ENCODE peak calls at places on chromosomes 5 and 9, in four cellular contexts. One of them, this sample, is unnamed.

GRCh38 chr9:92048924-92049625 is 66.1 kb downstream of the SPTLC1 start:
- DNase-seq in HCT116: no peak
- DNase-seq in HepG2: no peak
- DNase-seq in H1: no peak
- DNase-seq in this sample: no peak

GRCh38 chr5:143386725-143387124 is 16.8 kb downstream of the NR3C1 start:
- DNase-seq in HCT116: no peak
- DNase-seq in HepG2: no peak
- DNase-seq in H1: no peak
- DNase-seq in this sample: no peak

GRCh38 chr9:107698779-107699564 is 209.4 kb upstream of the KLF4 start:
- DNase-seq in HCT116: no peak
- DNase-seq in HepG2: no peak
- DNase-seq in H1: no peak
- DNase-seq in this sample: no peak

GRCh38 chr5:147530801-147531389 is 21.0 kb upstream of the DPYSL3 start:
- DNase-seq in HCT116: no peak
- DNase-seq in HepG2: no peak
- DNase-seq in H1: no peak
- DNase-seq in this sample: no peak

GRCh38 chr5:180084638-180085561 is 13.3 kb upstream of the RNF130 start:
- DNase-seq in HCT116: no peak
- DNase-seq in HepG2: peak
- DNase-seq in H1: no peak
- DNase-seq in this sample: no peak

GRCh38 chr5:133819977-133820471 is 148.4 kb downstream of the C5orf15 start:
- DNase-seq in HCT116: no peak
- DNase-seq in HepG2: no peak
- DNase-seq in H1: no peak
- DNase-seq in this sample: no peak

GRCh38 chr9:5552301-5552700 is 42.0 kb downstream of the PDCD1LG2 start:
- DNase-seq in HCT116: no peak
- DNase-seq in HepG2: no peak
- DNase-seq in H1: no peak
- DNase-seq in this sample: no peak

GRCh38 chr5:124546643-124547042 is 199.8 kb downstream of the ZNF608 start:
- DNase-seq in HCT116: no peak
- DNase-seq in HepG2: no peak
- DNase-seq in H1: no peak
- DNase-seq in this sample: peak

GRCh38 chr9:106708147-106708838 is 154.7 kb upstream of the ZNF462 start:
- DNase-seq in HCT116: no peak
- DNase-seq in HepG2: no peak
- DNase-seq in H1: no peak
- DNase-seq in this sample: no peak

GRCh38 chr9:96399335-96399633 is 15.8 kb upstream of the SLC35D2 start:
- DNase-seq in HCT116: no peak
- DNase-seq in HepG2: peak
- DNase-seq in H1: no peak
- DNase-seq in this sample: no peak

GRCh38 chr9:130282000-130282700 is 16.6 kb downstream of the HMCN2 start:
- DNase-seq in HCT116: no peak
- DNase-seq in HepG2: no peak
- DNase-seq in H1: no peak
- DNase-seq in this sample: no peak

GRCh38 chr9:126056312-126057021 is 270.2 kb upstream of the MVB12B start:
- DNase-seq in HCT116: no peak
- DNase-seq in HepG2: no peak
- DNase-seq in H1: no peak
- DNase-seq in this sample: no peak

GRCh38 chr9:17116400-17116837 is 18.4 kb upstream of the CNTLN start:
- DNase-seq in HCT116: peak
- DNase-seq in HepG2: peak
- DNase-seq in H1: no peak
- DNase-seq in this sample: peak

GRCh38 chr9:92468206-92468605 is 14.1 kb downstream of the ASPN start:
- DNase-seq in HCT116: no peak
- DNase-seq in HepG2: no peak
- DNase-seq in H1: no peak
- DNase-seq in this sample: no peak

GRCh38 chr5:96687812-96688453 is 25.8 kb downstream of the CAST start:
- DNase-seq in HCT116: peak
- DNase-seq in HepG2: peak
- DNase-seq in H1: no peak
- DNase-seq in this sample: peak

GRCh38 chr9:88932766-88933165 is 58.5 kb upstream of the S1PR3 start:
- DNase-seq in HCT116: no peak
- DNase-seq in HepG2: no peak
- DNase-seq in H1: peak
- DNase-seq in this sample: no peak

GRCh38 chr9:83220737-83221136 is 157.8 kb upstream of the RASEF start:
- DNase-seq in HCT116: no peak
- DNase-seq in HepG2: peak
- DNase-seq in H1: no peak
- DNase-seq in this sample: no peak
- TF ChIP-seq JUND in HCT116: no peak
- TF ChIP-seq JUND in HepG2: no peak
- TF ChIP-seq JUND in H1: no peak
- TF ChIP-seq JUND in this sample: no peak

GRCh38 chr5:31213676-31214638 is 20.5 kb downstream of the CDH6 start:
- DNase-seq in HCT116: no peak
- DNase-seq in HepG2: no peak
- DNase-seq in H1: no peak
- DNase-seq in this sample: no peak
- TF ChIP-seq JUND in HCT116: no peak
- TF ChIP-seq JUND in HepG2: no peak
- TF ChIP-seq JUND in H1: no peak
- TF ChIP-seq JUND in this sample: no peak

DNA sequence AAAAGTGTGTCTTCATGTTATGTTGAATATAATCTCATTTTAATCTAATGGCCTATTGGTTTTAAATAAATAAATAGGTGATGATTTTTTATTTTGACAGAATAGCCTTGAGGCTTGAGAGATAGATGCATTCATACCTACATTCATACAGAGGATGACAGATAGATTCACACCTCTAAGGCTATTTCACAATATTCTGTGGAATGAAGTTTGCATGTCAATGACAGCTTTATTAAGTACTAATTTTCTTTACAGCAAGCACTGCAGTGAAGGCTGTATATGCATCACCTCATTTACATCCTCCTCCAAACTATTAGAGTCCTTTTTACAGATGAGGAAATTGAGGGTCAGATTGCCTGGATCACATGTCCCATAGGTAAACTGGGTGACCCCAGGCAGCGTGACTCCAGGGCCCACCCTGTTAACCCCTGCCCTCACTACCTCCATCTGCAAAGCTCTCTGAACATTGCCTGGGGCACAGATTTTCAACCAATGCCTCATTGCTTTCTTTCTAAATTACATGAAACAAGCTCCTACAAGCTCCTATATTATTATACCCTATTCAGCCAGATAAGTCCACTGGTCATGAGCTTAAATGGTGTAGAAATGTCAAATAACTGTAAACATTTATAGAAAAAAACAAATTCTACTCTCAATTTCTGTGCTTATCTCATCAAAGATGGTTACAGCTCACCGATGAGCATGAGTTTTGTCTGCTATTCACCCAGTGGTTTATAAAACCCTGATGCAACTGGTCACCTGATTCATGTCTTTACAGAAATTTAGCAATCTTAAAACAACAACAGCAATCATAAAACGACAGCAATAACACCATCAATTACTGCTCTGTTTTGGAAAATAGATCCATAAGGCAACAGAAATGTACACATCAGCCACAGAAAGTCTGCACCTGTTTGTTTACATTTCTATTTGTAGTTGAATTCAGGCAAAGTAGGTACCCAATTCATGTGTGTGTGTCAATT is 338.0 kb downstream of the NSG2 start:
- DNase-seq in HCT116: no peak
- DNase-seq in HepG2: no peak
- DNase-seq in H1: no peak
- DNase-seq in this sample: no peak
- TF ChIP-seq JUND in HCT116: no peak
- TF ChIP-seq JUND in HepG2: no peak
- TF ChIP-seq JUND in H1: no peak
- TF ChIP-seq JUND in this sample: no peak

GRCh38 chr9:84255701-84256100 is 84.9 kb downstream of the SLC28A3 start:
- DNase-seq in HCT116: no peak
- DNase-seq in HepG2: no peak
- DNase-seq in H1: no peak
- DNase-seq in this sample: no peak

GRCh38 chr9:84266087-84266561 is 74.4 kb downstream of the SLC28A3 start:
- DNase-seq in HCT116: no peak
- DNase-seq in HepG2: peak
- DNase-seq in H1: no peak
- DNase-seq in this sample: no peak

GRCh38 chr9:84264307-84264706 is 76.3 kb downstream of the SLC28A3 start:
- DNase-seq in HCT116: no peak
- DNase-seq in HepG2: no peak
- DNase-seq in H1: no peak
- DNase-seq in this sample: no peak

GRCh38 chr9:84258371-84258770 is 82.2 kb downstream of the SLC28A3 start:
- DNase-seq in HCT116: no peak
- DNase-seq in HepG2: no peak
- DNase-seq in H1: no peak
- DNase-seq in this sample: no peak

DNA sequence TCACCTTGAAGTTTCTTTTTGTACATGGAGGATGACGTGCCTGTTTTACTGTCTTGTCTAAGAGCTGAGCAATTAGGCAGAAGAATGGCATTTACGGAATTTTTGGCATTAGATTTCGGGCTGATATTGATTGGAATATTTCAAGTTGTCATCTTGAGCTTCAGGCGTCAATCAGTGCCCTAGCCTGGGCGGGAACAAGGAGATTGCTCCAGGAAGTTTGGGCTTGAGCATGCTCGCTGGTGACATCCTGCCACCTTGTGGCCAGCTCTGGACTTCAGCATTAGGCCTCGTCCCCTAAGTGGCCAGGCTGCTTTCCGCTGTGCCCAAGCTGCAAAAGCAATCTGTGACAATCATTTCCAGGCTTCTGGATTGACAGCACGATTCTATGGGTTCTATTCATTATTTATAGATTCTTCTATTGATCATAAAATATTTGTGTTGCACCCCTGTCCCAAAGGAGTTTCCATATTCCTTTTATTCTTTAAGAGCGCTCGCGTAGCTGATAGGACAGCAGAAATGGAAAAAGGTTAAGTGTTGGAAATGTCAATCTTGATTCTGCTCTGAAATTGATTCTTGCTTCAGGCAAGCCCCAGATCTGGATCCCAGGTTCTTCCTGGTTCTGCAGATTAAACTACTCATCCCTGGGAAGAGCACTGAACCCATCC is 79.3 kb downstream of the SLC28A3 start:
- DNase-seq in HCT116: peak
- DNase-seq in HepG2: peak
- DNase-seq in H1: peak
- DNase-seq in this sample: peak
- TF ChIP-seq JUND in HCT116: no peak
- TF ChIP-seq JUND in HepG2: no peak
- TF ChIP-seq JUND in H1: no peak
- TF ChIP-seq JUND in this sample: no peak

GRCh38 chr5:103307470-103307869 is 48.9 kb downstream of the MACIR start:
- DNase-seq in HCT116: no peak
- DNase-seq in HepG2: no peak
- DNase-seq in H1: no peak
- DNase-seq in this sample: no peak

GRCh38 chr5:103308774-103309173 is 50.2 kb downstream of the MACIR start:
- DNase-seq in HCT116: no peak
- DNase-seq in HepG2: peak
- DNase-seq in H1: no peak
- DNase-seq in this sample: no peak

DNA sequence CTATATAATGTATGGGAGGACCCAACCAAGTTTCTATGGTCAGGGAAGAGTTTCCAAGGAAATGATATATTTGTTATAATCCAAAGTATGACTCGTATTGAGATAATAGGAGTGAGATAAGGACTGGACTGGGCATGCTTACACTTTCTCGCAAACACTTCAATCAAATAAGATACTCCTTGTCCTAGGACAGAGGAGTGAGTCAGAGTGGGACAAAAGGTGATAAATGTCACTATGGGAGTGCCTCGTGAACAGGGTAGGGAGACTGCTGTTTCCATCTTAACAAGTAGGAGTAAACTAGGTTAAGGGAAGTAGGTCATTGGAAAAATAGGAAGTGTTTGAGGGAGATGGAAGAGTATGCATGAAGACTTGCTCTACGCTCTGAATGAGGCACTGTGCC is 47.3 kb downstream of the MACIR start:
- DNase-seq in HCT116: peak
- DNase-seq in HepG2: no peak
- DNase-seq in H1: no peak
- DNase-seq in this sample: no peak
- TF ChIP-seq JUND in HCT116: no peak
- TF ChIP-seq JUND in HepG2: no peak
- TF ChIP-seq JUND in H1: no peak
- TF ChIP-seq JUND in this sample: no peak